ENCODE peak calls at places on chromosome 7, in seven cellular contexts. O is activated naive CD4-positive, alpha-beta T cell treated with Interleukin-2 at 50 U/mL for 16 hours; S is pons; T is IMR-90; E is T-helper 17 cell; L is endothelial cell; U is activated naive CD8-positive, alpha-beta T cell treated with anti-CD3 and anti-CD28 coated beads, Interleukin-2, amount 50 U/mL, for 24 hours. K is an unnamed sample.

GRCh38 chr7:134364619-134365037 is 47.9 kb upstream of the SLC35B4 start:
- DNase-seq in U (no peak), S (no peak), T (peak), E (no peak), L (no peak), O (no peak), K (peak)

GRCh38 chr7:40232242-40232929 is 97.6 kb downstream of the SUGCT start:
- DNase-seq in O (no peak), E (no peak), L (peak), U (no peak), S (peak), T (peak), K (peak)

GRCh38 chr7:103341466-103341865 is 3.1 kb downstream of the DNAJC2 start:
- DNase-seq in T (no peak), O (no peak), U (no peak), E (no peak), S (no peak), L (no peak), K (no peak)

GRCh38 chr7:28037220-28038010 is 143.2 kb downstream of the JAZF1 start:
- DNase-seq in L (no peak), O (peak), E (no peak), S (no peak), U (no peak), T (peak), K (peak)

GRCh38 chr7:157506268-157506667 is 169.5 kb downstream of the DNAJB6 start:
- DNase-seq in U (no peak), S (no peak), T (no peak), L (no peak), O (no peak), E (no peak), K (no peak)

GRCh38 chr7:133477786-133478185 is 224.9 kb downstream of the EXOC4 start:
- DNase-seq in U (no peak), T (no peak), E (no peak), L (no peak), O (no peak), S (no peak), K (no peak)

GRCh38 chr7:69898189-69898588 is 299.9 kb downstream of the AUTS2 start:
- DNase-seq in O (no peak), U (no peak), L (no peak), S (no peak), T (no peak), E (no peak), K (no peak)

GRCh38 chr7:143479055-143479766 is 1.5 kb downstream of the TAS2R41 start:
- DNase-seq in L (no peak), T (peak), U (no peak), E (no peak), O (no peak), S (no peak), K (no peak)

GRCh38 chr7:1368682-1369571 is 90.3 kb downstream of the MICALL2 start:
- DNase-seq in E (no peak), U (peak), O (no peak), S (no peak), L (peak), T (no peak), K (no peak)

GRCh38 chr7:127909424-127910152 is 121.6 kb downstream of the LRRC4 start:
- DNase-seq in L (no peak), O (no peak), U (no peak), S (no peak), E (no peak), T (no peak), K (no peak)

GRCh38 chr7:35761882-35762720 is 38.8 kb upstream of the SEPTIN7 start:
- DNase-seq in E (no peak), O (no peak), U (no peak), T (peak), S (no peak), L (no peak), K (no peak)

GRCh38 chr7:27810186-27810585 is 70.2 kb downstream of the TAX1BP1 start:
- DNase-seq in E (no peak), U (no peak), L (no peak), S (no peak), T (no peak), O (no peak), K (no peak)

GRCh38 chr7:139570119-139570518 is 46.6 kb downstream of the CLEC2L start:
- DNase-seq in E (no peak), S (peak), O (no peak), U (no peak), L (no peak), T (no peak), K (no peak)